ENCODE peak calls at places on chromosomes 1 and 21, in five cellular contexts. One of them, this sample, is unnamed.

GRCh38 chr1:109639063-109639840 is 16.6 kb upstream of the GSTM4 start:
- DNase-seq in SK-N-SH: peak
- DNase-seq in GM12878: no peak
- DNase-seq in H1: peak
- DNase-seq in HepG2: no peak
- DNase-seq in this sample: no peak

GRCh38 chr1:24276791-24277190 is 42.4 kb upstream of the GRHL3 start:
- DNase-seq in SK-N-SH: no peak
- DNase-seq in GM12878: no peak
- DNase-seq in HepG2: peak
- DNase-seq in H1: no peak
- DNase-seq in this sample: no peak

GRCh38 chr1:147545133-147545532 is 3.8 kb downstream of the BCL9 start:
- DNase-seq in H1: peak
- DNase-seq in SK-N-SH: no peak
- DNase-seq in HepG2: no peak
- DNase-seq in GM12878: peak
- DNase-seq in this sample: no peak

GRCh38 chr1:73832276-73832825 is 365.6 kb downstream of the LRRIQ3 start:
- DNase-seq in SK-N-SH: no peak
- DNase-seq in H1: no peak
- DNase-seq in GM12878: no peak
- DNase-seq in HepG2: no peak
- DNase-seq in this sample: no peak

GRCh38 chr1:231177971-231178370 is 16.1 kb downstream of the TRIM67 start:
- DNase-seq in H1: no peak
- DNase-seq in SK-N-SH: no peak
- DNase-seq in GM12878: no peak
- DNase-seq in HepG2: no peak
- DNase-seq in this sample: no peak

GRCh38 chr21:46550511-46550941 is 54.4 kb downstream of the S100B start:
- DNase-seq in SK-N-SH: no peak
- DNase-seq in GM12878: no peak
- DNase-seq in H1: peak
- DNase-seq in HepG2: no peak
- DNase-seq in this sample: no peak

GRCh38 chr21:45317401-45318145 is 29.9 kb upstream of the POFUT2 start:
- DNase-seq in HepG2: peak
- DNase-seq in H1: peak
- DNase-seq in SK-N-SH: no peak
- DNase-seq in GM12878: no peak
- DNase-seq in this sample: no peak

GRCh38 chr1:114137497-114137896 is 16.2 kb downstream of the SYT6 start:
- DNase-seq in GM12878: no peak
- DNase-seq in HepG2: no peak
- DNase-seq in SK-N-SH: no peak
- DNase-seq in H1: no peak
- DNase-seq in this sample: no peak

GRCh38 chr1:162889989-162890388 is 29.0 kb upstream of the CCDC190 start:
- DNase-seq in HepG2: no peak
- DNase-seq in GM12878: no peak
- DNase-seq in H1: no peak
- DNase-seq in SK-N-SH: peak
- DNase-seq in this sample: no peak

GRCh38 chr1:50995651-50996050 is 25.6 kb downstream of the CDKN2C start:
- DNase-seq in H1: no peak
- DNase-seq in SK-N-SH: no peak
- DNase-seq in GM12878: no peak
- DNase-seq in HepG2: no peak
- DNase-seq in this sample: no peak

GRCh38 chr1:154591206-154591605 is 16.8 kb downstream of the ADAR start:
- DNase-seq in GM12878: no peak
- DNase-seq in H1: no peak
- DNase-seq in HepG2: no peak
- DNase-seq in SK-N-SH: no peak
- DNase-seq in this sample: no peak

GRCh38 chr1:30879126-30879786 is 29.3 kb downstream of the SDC3 start:
- DNase-seq in GM12878: no peak
- DNase-seq in HepG2: no peak
- DNase-seq in H1: no peak
- DNase-seq in SK-N-SH: no peak
- DNase-seq in this sample: no peak

GRCh38 chr1:218658899-218659298 is 313.8 kb downstream of the TGFB2 start:
- DNase-seq in SK-N-SH: no peak
- DNase-seq in HepG2: no peak
- DNase-seq in GM12878: no peak
- DNase-seq in H1: no peak
- DNase-seq in this sample: no peak

GRCh38 chr1:32470991-32471694 is 6.3 kb downstream of the ZBTB8B start:
- DNase-seq in GM12878: no peak
- DNase-seq in H1: peak
- DNase-seq in HepG2: no peak
- DNase-seq in SK-N-SH: no peak
- DNase-seq in this sample: no peak

GRCh38 chr1:30789388-30790255 is 32.0 kb upstream of the LAPTM5 start:
- DNase-seq in H1: no peak
- DNase-seq in GM12878: no peak
- DNase-seq in HepG2: no peak
- DNase-seq in SK-N-SH: no peak
- DNase-seq in this sample: no peak

GRCh38 chr1:8914471-8914870 is 31.2 kb upstream of the CA6 start:
- DNase-seq in HepG2: no peak
- DNase-seq in GM12878: no peak
- DNase-seq in H1: no peak
- DNase-seq in SK-N-SH: no peak
- DNase-seq in this sample: no peak

GRCh38 chr1:204836856-204837255 is 33.8 kb upstream of the NFASC start:
- DNase-seq in HepG2: no peak
- DNase-seq in SK-N-SH: no peak
- DNase-seq in GM12878: no peak
- DNase-seq in H1: no peak
- DNase-seq in this sample: no peak

GRCh38 chr1:33358771-33359503 is 38.0 kb upstream of the A3GALT2 start:
- DNase-seq in SK-N-SH: no peak
- DNase-seq in HepG2: no peak
- DNase-seq in H1: no peak
- DNase-seq in GM12878: no peak
- DNase-seq in this sample: no peak

GRCh38 chr1:112196008-112196588 is 199.9 kb upstream of the CTTNBP2NL start:
- DNase-seq in H1: no peak
- DNase-seq in GM12878: no peak
- DNase-seq in HepG2: no peak
- DNase-seq in SK-N-SH: no peak
- DNase-seq in this sample: no peak

GRCh38 chr1:181754103-181754502 is 270.8 kb downstream of the CACNA1E start:
- DNase-seq in SK-N-SH: no peak
- DNase-seq in HepG2: no peak
- DNase-seq in GM12878: no peak
- DNase-seq in H1: no peak
- DNase-seq in this sample: no peak

GRCh38 chr1:119686661-119687060 is 25.1 kb upstream of the PHGDH start:
- DNase-seq in SK-N-SH: no peak
- DNase-seq in H1: no peak
- DNase-seq in HepG2: no peak
- DNase-seq in GM12878: no peak
- DNase-seq in this sample: no peak

DNA sequence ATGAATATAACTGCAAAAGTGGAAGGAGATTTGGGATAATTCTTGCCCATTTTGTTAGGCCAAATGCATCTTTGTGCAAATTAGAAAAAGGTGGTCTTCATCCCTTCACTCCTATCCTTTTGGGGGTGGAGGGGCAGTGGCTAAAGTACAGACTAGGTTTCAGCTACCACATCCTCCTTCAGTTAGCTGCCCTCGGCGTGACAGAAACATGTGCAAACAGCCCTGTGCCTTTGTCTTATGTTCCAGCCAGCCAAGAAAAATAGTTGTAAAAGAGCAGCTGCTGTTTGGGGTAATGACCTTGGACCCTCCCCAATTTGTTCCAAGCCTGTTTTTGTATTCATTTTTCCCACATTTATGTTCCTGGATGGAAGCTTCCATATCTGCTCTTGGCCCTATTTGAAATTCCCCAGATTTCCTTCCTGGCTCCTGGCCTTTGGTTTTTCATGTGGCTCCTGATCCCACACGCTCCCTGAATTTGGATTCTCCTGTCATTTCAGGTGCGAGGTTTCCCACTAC is 8.3 kb upstream of the LGALS8 start:
- DNase-seq in GM12878: no peak
- DNase-seq in HepG2: peak
- DNase-seq in H1: no peak
- DNase-seq in SK-N-SH: no peak
- DNase-seq in this sample: no peak
- TF ChIP-seq TAF1 in GM12878: no peak
- TF ChIP-seq TAF1 in HepG2: no peak
- TF ChIP-seq TAF1 in H1: no peak
- TF ChIP-seq TAF1 in SK-N-SH: no peak
- TF ChIP-seq TAF1 in this sample: no peak

DNA sequence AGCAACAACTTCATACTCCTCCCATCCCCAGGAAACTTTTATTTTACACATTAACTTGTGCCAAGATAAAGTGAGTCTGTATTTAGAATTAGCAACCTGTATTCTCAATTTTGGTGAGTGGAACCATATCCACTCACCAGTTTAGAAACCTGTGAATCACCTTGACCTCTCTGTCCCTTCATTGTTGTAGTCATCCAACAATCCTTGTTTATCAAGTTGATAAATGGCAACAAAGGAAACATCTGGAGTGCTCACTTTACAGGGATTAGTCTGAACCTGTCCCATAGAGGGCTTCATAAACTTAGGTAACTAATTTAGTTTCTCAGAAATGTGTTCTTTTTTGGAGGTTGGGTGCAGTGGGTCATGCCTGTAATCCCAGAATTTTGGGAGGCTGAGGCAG is 3.9 kb upstream of the CLSPN start:
- DNase-seq in SK-N-SH: no peak
- DNase-seq in GM12878: no peak
- DNase-seq in H1: no peak
- DNase-seq in HepG2: no peak
- DNase-seq in this sample: no peak
- TF ChIP-seq TAF1 in SK-N-SH: no peak
- TF ChIP-seq TAF1 in GM12878: no peak
- TF ChIP-seq TAF1 in H1: no peak
- TF ChIP-seq TAF1 in HepG2: no peak
- TF ChIP-seq TAF1 in this sample: no peak

GRCh38 chr1:65238010-65238409 is 71.3 kb upstream of the DNAJC6 start:
- DNase-seq in H1: no peak
- DNase-seq in GM12878: no peak
- DNase-seq in HepG2: no peak
- DNase-seq in SK-N-SH: no peak
- DNase-seq in this sample: no peak

GRCh38 chr1:65231718-65232330 is 77.5 kb upstream of the DNAJC6 start:
- DNase-seq in GM12878: no peak
- DNase-seq in H1: no peak
- DNase-seq in HepG2: no peak
- DNase-seq in SK-N-SH: no peak
- DNase-seq in this sample: no peak

GRCh38 chr1:65233757-65234156 is 75.6 kb upstream of the DNAJC6 start:
- DNase-seq in HepG2: no peak
- DNase-seq in SK-N-SH: no peak
- DNase-seq in H1: no peak
- DNase-seq in GM12878: no peak
- DNase-seq in this sample: no peak

GRCh38 chr1:65232402-65233122 is 76.8 kb upstream of the DNAJC6 start:
- DNase-seq in H1: no peak
- DNase-seq in GM12878: no peak
- DNase-seq in SK-N-SH: no peak
- DNase-seq in HepG2: no peak
- DNase-seq in this sample: no peak

DNA sequence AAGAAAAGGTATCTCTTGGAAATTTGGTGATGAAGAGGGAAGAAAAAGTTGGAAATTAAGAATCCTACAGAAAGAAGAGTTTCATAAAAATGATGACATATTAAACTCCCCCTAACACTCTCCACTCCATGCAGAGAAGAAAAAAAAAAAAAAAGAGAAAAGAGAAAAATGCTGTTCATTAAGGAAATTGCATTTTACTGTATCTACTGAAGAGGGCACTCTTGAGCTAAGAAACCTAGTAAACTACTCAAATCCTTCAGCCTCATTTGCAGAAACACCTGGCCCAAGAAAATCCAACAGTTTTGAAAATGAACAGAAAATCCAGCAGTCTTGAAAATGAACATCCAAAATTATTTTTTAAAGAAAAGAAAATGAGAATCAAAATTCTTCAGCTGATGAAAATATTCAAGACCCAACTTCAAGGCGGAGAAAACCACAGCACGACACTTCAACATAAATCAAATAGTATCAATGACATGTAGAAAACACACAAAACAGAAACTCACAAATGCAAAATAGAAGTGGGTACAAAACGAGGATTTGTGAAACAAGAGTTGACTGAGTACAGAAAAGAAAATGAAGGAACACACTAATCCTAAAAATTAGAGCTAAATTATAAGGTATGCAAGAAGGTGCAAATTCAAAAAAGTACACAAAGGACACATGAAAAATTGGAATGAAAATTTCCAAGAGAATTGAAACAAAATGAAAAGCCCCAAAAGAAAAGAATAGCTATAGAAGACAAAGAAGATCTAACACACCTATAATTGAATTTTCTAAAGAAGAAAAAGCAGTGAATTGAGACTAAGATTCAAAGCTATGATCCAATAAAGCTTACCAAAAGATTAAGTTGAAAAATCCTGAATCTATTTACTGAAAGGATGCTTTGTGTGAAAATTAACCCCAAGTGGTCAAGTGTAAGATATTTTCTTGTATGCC is 73.2 kb upstream of the DNAJC6 start:
- DNase-seq in HepG2: peak
- DNase-seq in H1: no peak
- DNase-seq in GM12878: no peak
- DNase-seq in SK-N-SH: peak
- DNase-seq in this sample: no peak
- TF ChIP-seq TAF1 in HepG2: no peak
- TF ChIP-seq TAF1 in H1: no peak
- TF ChIP-seq TAF1 in GM12878: no peak
- TF ChIP-seq TAF1 in SK-N-SH: no peak
- TF ChIP-seq TAF1 in this sample: no peak

DNA sequence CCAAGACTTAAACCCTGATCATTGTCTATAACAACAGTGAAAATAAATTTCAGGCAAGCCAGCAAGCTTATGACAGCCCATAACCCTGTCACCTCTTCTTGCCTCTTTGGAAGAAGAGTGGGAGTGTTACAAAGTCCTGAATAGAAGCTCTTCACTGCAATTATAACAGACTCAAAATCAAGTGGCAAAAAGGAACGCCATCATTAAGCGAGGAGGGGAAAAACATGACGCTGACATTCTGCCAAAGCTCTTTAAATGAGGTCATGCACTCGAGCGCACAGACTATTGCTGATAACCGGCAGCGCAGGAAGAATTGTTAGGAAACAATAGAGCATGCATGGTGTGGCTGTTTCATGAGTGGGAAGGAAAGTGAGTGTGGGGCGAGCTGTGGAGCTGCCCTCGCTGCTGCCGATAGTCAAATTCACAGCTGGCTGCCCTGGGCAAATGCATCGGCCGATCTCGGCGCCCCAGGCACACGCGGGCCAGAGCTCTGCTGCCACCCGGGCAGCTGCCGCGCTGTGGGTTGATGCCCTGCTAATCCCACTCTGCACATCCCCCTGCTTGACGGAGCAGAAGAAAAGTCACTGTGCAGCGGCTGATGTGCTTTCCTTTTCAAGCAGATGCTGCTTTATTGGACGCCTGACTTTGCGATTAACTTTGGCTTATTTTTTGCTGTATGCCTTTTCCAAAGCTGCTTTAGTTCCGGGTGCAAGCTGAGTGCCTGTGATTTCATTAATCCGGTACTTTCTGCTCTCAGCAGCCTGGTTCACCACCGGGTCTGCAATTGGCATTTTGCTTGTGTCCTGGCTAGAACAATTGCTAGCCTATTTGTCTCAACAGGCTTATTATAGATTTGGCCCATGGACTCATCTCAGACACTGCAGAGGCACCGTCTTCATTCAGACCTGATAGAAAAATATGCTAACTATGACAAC is 102.4 kb upstream of the ST6GALNAC5 start:
- DNase-seq in HepG2: no peak
- DNase-seq in SK-N-SH: peak
- DNase-seq in H1: no peak
- DNase-seq in GM12878: no peak
- DNase-seq in this sample: no peak
- TF ChIP-seq TAF1 in HepG2: no peak
- TF ChIP-seq TAF1 in SK-N-SH: no peak
- TF ChIP-seq TAF1 in H1: no peak
- TF ChIP-seq TAF1 in GM12878: no peak
- TF ChIP-seq TAF1 in this sample: no peak

This sample was measured in GM12892.